ENCODE peak calls at places on chromosomes 2 and 18, in four cellular contexts. One of them, this sample, is unnamed.

GRCh38 chr2:237236188-237236587 is 150.5 kb downstream of the COPS8 start:
- DNase-seq in HepG2: no peak
- DNase-seq in K562: no peak
- DNase-seq in HCT116: no peak
- DNase-seq in this sample: no peak

GRCh38 chr2:145168091-145168490 is 648.2 kb upstream of the ZEB2 start:
- DNase-seq in HepG2: no peak
- DNase-seq in K562: no peak
- DNase-seq in HCT116: no peak
- DNase-seq in this sample: no peak

GRCh38 chr2:177393381-177393780 is 808 bp downstream of the AGPS start:
- DNase-seq in HepG2: no peak
- DNase-seq in K562: peak; percentile 41
- DNase-seq in HCT116: no peak
- DNase-seq in this sample: no peak

GRCh38 chr2:26770986-26771586 is 7.0 kb downstream of the SLC35F6 start:
- DNase-seq in HepG2: peak; percentile 62
- DNase-seq in K562: peak; percentile 77
- DNase-seq in HCT116: no peak
- DNase-seq in this sample: no peak

GRCh38 chr2:104977958-104978357 is 59.9 kb upstream of the MRPS9 start:
- DNase-seq in HepG2: no peak
- DNase-seq in K562: no peak
- DNase-seq in HCT116: no peak
- DNase-seq in this sample: no peak

GRCh38 chr18:55400590-55401274 is 187.3 kb downstream of the TCF4 start:
- DNase-seq in HepG2: no peak
- DNase-seq in K562: no peak
- DNase-seq in HCT116: no peak
- DNase-seq in this sample: no peak

GRCh38 chr2:38514603-38515154 is 88.0 kb downstream of the HNRNPLL start:
- DNase-seq in HepG2: no peak
- DNase-seq in K562: peak; percentile 53
- DNase-seq in HCT116: no peak
- DNase-seq in this sample: no peak

GRCh38 chr18:58668897-58669296 is 2.4 kb upstream of the MALT1 start:
- DNase-seq in HepG2: peak; percentile 79
- DNase-seq in K562: no peak
- DNase-seq in HCT116: peak; percentile 47
- DNase-seq in this sample: no peak

GRCh38 chr2:226835420-226835795 is 446 bp upstream of the RHBDD1 start:
- DNase-seq in HepG2: no peak
- DNase-seq in K562: peak; percentile 91
- DNase-seq in HCT116: no peak
- DNase-seq in this sample: peak; percentile 32

GRCh38 chr2:47024046-47024445 is 108.4 kb upstream of the MCFD2 start:
- DNase-seq in HepG2: no peak
- DNase-seq in K562: no peak
- DNase-seq in HCT116: no peak
- DNase-seq in this sample: no peak

GRCh38 chr18:78753240-78753639 is 226.4 kb upstream of the SALL3 start:
- DNase-seq in HepG2: no peak
- DNase-seq in K562: no peak
- DNase-seq in HCT116: no peak
- DNase-seq in this sample: no peak

GRCh38 chr2:223459328-223459939 is 142.7 kb downstream of the SCG2 start:
- DNase-seq in HepG2: no peak
- DNase-seq in K562: peak; percentile 6
- DNase-seq in HCT116: peak; percentile 27
- DNase-seq in this sample: no peak

GRCh38 chr2:51997571-51997970 is 965.6 kb upstream of the NRXN1 start:
- DNase-seq in HepG2: no peak
- DNase-seq in K562: peak; percentile 0
- DNase-seq in HCT116: peak; percentile 3
- DNase-seq in this sample: peak; percentile 1

GRCh38 chr2:47595690-47596089 is 187.3 kb upstream of the MSH6 start:
- DNase-seq in HepG2: no peak
- DNase-seq in K562: no peak
- DNase-seq in HCT116: no peak
- DNase-seq in this sample: no peak

GRCh38 chr2:9638532-9638931 is 7.7 kb upstream of the YWHAQ start:
- DNase-seq in HepG2: peak; percentile 62
- DNase-seq in K562: peak; percentile 90
- DNase-seq in HCT116: peak; percentile 22
- DNase-seq in this sample: peak; percentile 80

GRCh38 chr2:97858442-97858841 is 137.3 kb downstream of the TMEM131 start:
- DNase-seq in HepG2: no peak
- DNase-seq in K562: peak; percentile 11
- DNase-seq in HCT116: no peak
- DNase-seq in this sample: no peak

GRCh38 chr2:7620255-7620654 is 703.0 kb downstream of the RNF144A start:
- DNase-seq in HepG2: no peak
- DNase-seq in K562: no peak
- DNase-seq in HCT116: no peak
- DNase-seq in this sample: no peak

GRCh38 chr18:77081387-77081773 is 51.2 kb downstream of the MBP start:
- DNase-seq in HepG2: no peak
- DNase-seq in K562: no peak
- DNase-seq in HCT116: no peak
- DNase-seq in this sample: no peak

GRCh38 chr2:100422320-100422719 is 4.9 kb upstream of the CHST10 start:
- DNase-seq in HepG2: peak; percentile 50
- DNase-seq in K562: peak; percentile 52
- DNase-seq in HCT116: peak; percentile 28
- DNase-seq in this sample: no peak

GRCh38 chr2:132489150-132489549 is 72.5 kb downstream of the GPR39 start:
- DNase-seq in HepG2: no peak
- DNase-seq in K562: peak; percentile 12
- DNase-seq in HCT116: no peak
- DNase-seq in this sample: no peak

GRCh38 chr18:13410471-13410870 is 191.9 kb downstream of the LDLRAD4 start:
- DNase-seq in HepG2: no peak
- DNase-seq in K562: no peak
- DNase-seq in HCT116: no peak
- DNase-seq in this sample: no peak

GRCh38 chr2:43714164-43714563 is 37.9 kb upstream of the C1GALT1C1L start:
- DNase-seq in HepG2: no peak
- DNase-seq in K562: no peak
- DNase-seq in HCT116: no peak
- DNase-seq in this sample: no peak

GRCh38 chr18:40917096-40917495 is 1037.9 kb upstream of the PIK3C3 start:
- DNase-seq in HepG2: no peak
- DNase-seq in K562: no peak
- DNase-seq in HCT116: no peak
- DNase-seq in this sample: no peak

GRCh38 chr18:2920027-2920426 is 73.2 kb downstream of the EMILIN2 start:
- DNase-seq in HepG2: no peak
- DNase-seq in K562: no peak
- DNase-seq in HCT116: no peak
- DNase-seq in this sample: no peak

DNA sequence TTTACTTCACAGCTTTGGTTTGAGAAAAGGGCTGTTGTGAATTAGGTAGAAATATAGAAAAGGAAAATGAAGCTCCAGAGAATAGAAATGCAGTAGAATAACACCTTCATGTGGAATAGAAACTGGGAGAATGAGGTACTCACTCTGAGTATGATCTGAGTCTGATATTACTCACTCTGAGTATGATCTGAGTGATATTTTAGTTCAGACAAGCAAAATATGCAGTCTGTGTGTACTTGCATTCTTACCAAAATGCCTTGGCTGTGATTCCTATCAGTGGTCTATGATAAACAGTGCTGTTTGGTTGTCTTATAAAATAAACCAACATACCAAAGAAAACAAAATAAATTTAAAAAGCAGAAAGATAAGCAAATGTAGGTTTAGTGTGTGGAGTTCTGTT is 487.6 kb downstream of the THSD7B start:
- DNase-seq in HepG2: no peak
- DNase-seq in K562: no peak
- DNase-seq in HCT116: no peak
- DNase-seq in this sample: no peak
- TF ChIP-seq TCF7L2 in HepG2: no peak
- TF ChIP-seq TCF7L2 in K562: no peak
- TF ChIP-seq TCF7L2 in HCT116: no peak
- TF ChIP-seq TCF7L2 in this sample: no peak

GRCh38 chr2:12463189-12463588 is 253.5 kb upstream of the TRIB2 start:
- DNase-seq in HepG2: no peak
- DNase-seq in K562: no peak
- DNase-seq in HCT116: no peak
- DNase-seq in this sample: no peak

GRCh38 chr2:12469053-12469625 is 247.6 kb upstream of the TRIB2 start:
- DNase-seq in HepG2: no peak
- DNase-seq in K562: no peak
- DNase-seq in HCT116: no peak
- DNase-seq in this sample: no peak

GRCh38 chr2:12467303-12467702 is 249.4 kb upstream of the TRIB2 start:
- DNase-seq in HepG2: no peak
- DNase-seq in K562: no peak
- DNase-seq in HCT116: no peak
- DNase-seq in this sample: no peak

GRCh38 chr2:12465631-12466135 is 251.1 kb upstream of the TRIB2 start:
- DNase-seq in HepG2: no peak
- DNase-seq in K562: no peak
- DNase-seq in HCT116: no peak
- DNase-seq in this sample: no peak
- TF ChIP-seq TCF7L2 in HepG2: no peak
- TF ChIP-seq TCF7L2 in K562: no peak
- TF ChIP-seq TCF7L2 in HCT116: no peak
- TF ChIP-seq TCF7L2 in this sample: no peak

GRCh38 chr2:218645126-218645525 is 14.3 kb downstream of the ZNF142 start:
- DNase-seq in HepG2: no peak
- DNase-seq in K562: no peak
- DNase-seq in HCT116: no peak
- DNase-seq in this sample: no peak
- TF ChIP-seq TCF7L2 in HepG2: no peak
- TF ChIP-seq TCF7L2 in K562: no peak
- TF ChIP-seq TCF7L2 in HCT116: no peak
- TF ChIP-seq TCF7L2 in this sample: no peak

GRCh38 chr18:48676346-48676745 is 137.5 kb downstream of the CTIF start:
- DNase-seq in HepG2: no peak
- DNase-seq in K562: no peak
- DNase-seq in HCT116: no peak
- DNase-seq in this sample: no peak
- TF ChIP-seq TCF7L2 in HepG2: no peak
- TF ChIP-seq TCF7L2 in K562: no peak
- TF ChIP-seq TCF7L2 in HCT116: no peak
- TF ChIP-seq TCF7L2 in this sample: no peak

DNA sequence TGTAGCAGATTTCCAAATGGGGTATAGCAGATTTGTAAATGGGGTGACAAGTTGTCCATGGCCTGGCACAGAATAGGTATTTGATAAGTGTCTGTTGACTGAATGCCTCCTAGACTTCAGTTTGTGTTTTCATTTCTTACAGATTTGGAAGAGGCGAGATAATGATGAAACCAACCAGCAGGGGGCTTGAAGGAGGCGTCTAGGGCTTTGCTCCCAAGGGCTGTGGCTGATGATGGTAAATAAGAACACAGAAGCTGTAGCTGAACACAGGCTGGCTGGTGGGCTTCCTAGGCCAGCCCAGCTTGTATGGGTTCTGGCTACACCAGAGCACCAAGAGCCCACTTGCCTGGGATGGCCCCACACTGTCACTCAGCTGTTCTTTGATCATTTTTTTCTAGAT is 19.4 kb downstream of the SFTPB start:
- DNase-seq in HepG2: no peak
- DNase-seq in K562: peak; percentile 41
- DNase-seq in HCT116: no peak
- DNase-seq in this sample: no peak
- TF ChIP-seq TCF7L2 in HepG2: no peak
- TF ChIP-seq TCF7L2 in K562: no peak
- TF ChIP-seq TCF7L2 in HCT116: no peak
- TF ChIP-seq TCF7L2 in this sample: no peak